ENCODE peak calls at places on chromosomes 11 and 22, in six cellular contexts. M is GM12878, G is trophoblast cell, W is transverse colon, N is left lung, T is body of pancreas. B is an unnamed sample. For H3K9me3, the result is how much of the 10 kb centered on the place peaks cover.

GRCh38 chr22:42313804-42314581 is 43.5 kb upstream of the TCF20 start:
- DNase-seq in M (no peak), G (peak), W (peak), N (no peak), T (peak), B (no peak)

GRCh38 chr11:2120359-2121100 is 18.7 kb downstream of the IGF2 start:
- DNase-seq in T (no peak), G (no peak), N (peak), M (no peak), W (no peak), B (no peak)

GRCh38 chr11:34799848-34800247 is 116.3 kb downstream of the APIP start:
- DNase-seq in G (no peak), N (no peak), T (no peak), M (no peak), W (no peak), B (no peak)

GRCh38 chr11:79007811-79008294 is 433.0 kb downstream of the TENM4 start:
- DNase-seq in G (no peak), W (no peak), M (no peak), T (no peak), N (no peak), B (no peak)

GRCh38 chr22:31346733-31347250 is 646 bp upstream of the PATZ1 start:
- DNase-seq in G (no peak), W (peak), N (peak), M (no peak), T (peak), B (peak)

GRCh38 chr22:20084547-20085413 is 4.7 kb downstream of the DGCR8 start:
- DNase-seq in N (peak), M (no peak), W (no peak), G (no peak), T (peak), B (no peak)

GRCh38 chr11:38456371-38456770 is 1858.3 kb upstream of the RAG2 start:
- DNase-seq in M (no peak), W (no peak), N (no peak), G (no peak), T (no peak), B (no peak)

GRCh38 chr11:76648061-76648460 is 22.5 kb downstream of the LRRC32 start:
- DNase-seq in W (no peak), N (no peak), T (no peak), G (no peak), M (no peak), B (no peak)

GRCh38 chr11:126469308-126469707 is 113.8 kb downstream of the ST3GAL4 start:
- DNase-seq in G (no peak), T (no peak), M (no peak), N (peak), W (no peak), B (no peak)

GRCh38 chr11:2772544-2773031 is 72.8 kb upstream of the KCNQ1OT1 start:
- DNase-seq in N (no peak), W (peak), M (no peak), G (no peak), T (peak), B (peak)

GRCh38 chr11:63931045-63931444 is 7.8 kb upstream of the NAA40 start:
- DNase-seq in M (no peak), G (no peak), N (no peak), W (no peak), T (no peak), B (no peak)

GRCh38 chr11:108901359-108901758 is 236.5 kb downstream of the DDX10 start:
- DNase-seq in T (no peak), N (no peak), G (no peak), M (no peak), W (no peak), B (no peak)

GRCh38 chr11:60265373-60266214 is 14.9 kb upstream of the MS4A4A start:
- DNase-seq in G (peak), M (peak), T (no peak), N (no peak), W (no peak), B (no peak)

GRCh38 chr11:122229611-122230386 is 113.8 kb upstream of the BLID start:
- DNase-seq in G (no peak), T (no peak), W (no peak), M (no peak), N (peak), B (no peak)

GRCh38 chr11:8786933-8787332 is 104.3 kb downstream of the RPL27A start:
- DNase-seq in G (no peak), N (no peak), W (no peak), T (no peak), M (no peak), B (no peak)

GRCh38 chr11:118217575-118217974 is 7.2 kb downstream of the JAML start:
- DNase-seq in T (no peak), W (no peak), M (no peak), N (no peak), G (no peak), B (no peak)

GRCh38 chr11:18723991-18724390 is 2.0 kb downstream of the IGSF22 start:
- DNase-seq in G (no peak), T (peak), N (no peak), W (no peak), M (no peak), B (no peak)

GRCh38 chr11:130915556-130916237 is 582 bp downstream of the SNX19 start:
- DNase-seq in W (no peak), M (no peak), G (no peak), N (no peak), T (peak), B (peak)

GRCh38 chr11:117458275-117459120 is 130.8 kb downstream of the CEP164 start:
- DNase-seq in W (no peak), G (no peak), M (no peak), N (no peak), T (no peak), B (no peak)

GRCh38 chr22:44743804-44744211 is 8.6 kb upstream of the ARHGAP8 start:
- DNase-seq in M (no peak), N (no peak), W (no peak), T (no peak), G (no peak), B (no peak)

GRCh38 chr11:70493089-70493474 is 94.8 kb downstream of the CTTN start:
- DNase-seq in G (no peak), M (no peak), N (no peak), T (no peak), W (no peak), B (no peak)
- H3K9me3 ChIP-seq in G (under half), M (under half), N (under half), T (under half), W (under half), B (under half)

GRCh38 chr11:13316528-13316961 is 39.0 kb downstream of the BMAL1 start:
- DNase-seq in W (no peak), N (no peak), G (no peak), M (no peak), T (peak), B (no peak)
- H3K9me3 ChIP-seq in W (under half), N (under half), G (under half), M (under half), T (under half), B (under half)

DNA sequence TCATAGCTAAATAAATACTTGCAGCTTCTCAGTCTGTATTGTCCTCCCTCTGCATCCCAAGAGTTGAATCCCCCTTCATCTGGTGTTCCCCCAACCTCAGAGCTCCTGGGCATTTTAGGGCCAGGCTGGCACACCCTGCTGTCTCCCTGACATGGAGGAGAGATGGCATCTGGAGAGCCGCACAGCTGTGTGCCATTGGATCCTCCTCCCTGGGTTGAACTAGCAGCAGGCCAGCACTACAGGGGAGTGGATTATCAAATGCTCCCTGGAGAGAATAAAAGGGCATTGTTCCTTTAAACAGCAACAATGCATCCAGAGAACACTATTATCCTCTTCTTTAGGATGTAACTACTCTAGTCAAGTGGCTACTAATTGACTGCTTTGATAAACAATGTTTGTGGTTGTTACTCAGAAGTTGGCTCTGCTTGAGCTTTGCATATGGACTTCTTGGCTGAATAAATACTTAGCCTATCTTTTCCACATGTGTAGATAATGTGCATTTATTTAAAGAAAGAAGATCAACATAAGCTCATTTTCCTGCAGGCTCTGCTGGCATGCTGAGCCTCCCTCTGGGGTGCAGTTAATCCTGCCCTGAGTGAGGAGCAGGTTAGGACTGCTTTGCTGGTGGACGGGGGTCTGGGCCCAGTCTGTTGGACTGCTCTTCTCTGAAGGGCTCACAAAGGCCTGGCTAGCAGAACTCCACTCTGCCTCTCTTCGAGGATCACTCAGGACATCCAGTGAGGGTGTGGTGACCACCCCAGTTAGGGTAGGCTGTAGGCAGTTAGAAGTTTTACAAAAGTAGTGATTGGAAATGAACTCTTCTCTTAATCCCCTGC is 897.2 kb downstream of the TBC1D22A start:
- DNase-seq in G (no peak), W (no peak), T (no peak), M (no peak), N (no peak), B (no peak)
- H3K9me3 ChIP-seq in G (under half), W (under half), T (under half), M (under half), N (under half), B (under half)

GRCh38 chr11:74866557-74866956 is 82.3 kb downstream of the XRRA1 start:
- DNase-seq in N (no peak), T (no peak), G (no peak), M (no peak), W (no peak), B (no peak)
- H3K9me3 ChIP-seq in N (half or more), T (half or more), G (under half), M (under half), W (half or more), B (under half)

GRCh38 chr22:47567126-47567730 is 804.8 kb downstream of the TBC1D22A start:
- DNase-seq in M (no peak), T (no peak), N (no peak), G (no peak), W (no peak), B (no peak)
- H3K9me3 ChIP-seq in M (under half), T (under half), N (under half), G (half or more), W (under half), B (under half)

GRCh38 chr22:45922661-45923060 is 54.3 kb downstream of the WNT7B start:
- DNase-seq in W (no peak), N (no peak), T (no peak), G (no peak), M (no peak), B (no peak)

GRCh38 chr22:45919504-45920286 is 57.3 kb downstream of the WNT7B start:
- DNase-seq in N (peak), G (peak), T (peak), M (no peak), W (no peak), B (no peak)

GRCh38 chr22:45923212-45923611 is 53.8 kb downstream of the WNT7B start:
- DNase-seq in T (no peak), N (no peak), G (no peak), W (no peak), M (no peak), B (no peak)

GRCh38 chr22:45923812-45924211 is 53.1 kb downstream of the WNT7B start:
- DNase-seq in W (no peak), G (no peak), T (peak), N (no peak), M (no peak), B (no peak)

DNA sequence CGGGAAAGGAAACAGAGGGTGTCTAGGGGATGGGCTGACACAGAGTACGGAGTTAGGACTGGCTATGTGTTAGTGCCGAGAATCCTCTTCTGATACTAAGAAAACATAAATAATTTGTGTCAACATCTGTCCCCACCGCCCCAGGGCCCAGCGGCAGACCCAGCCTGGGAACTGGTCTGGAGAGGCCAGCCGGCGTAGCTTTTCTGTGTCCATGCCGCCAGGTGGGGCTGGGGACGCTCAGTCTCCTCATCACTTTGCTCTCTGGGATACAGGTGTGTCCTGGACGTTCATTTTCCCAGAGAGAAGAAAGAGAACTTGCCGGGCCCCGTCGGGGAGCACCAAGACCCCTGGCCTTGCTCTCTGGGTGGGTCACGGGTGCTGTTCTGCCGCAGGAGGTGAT is 54.7 kb downstream of the WNT7B start:
- DNase-seq in W (no peak), G (no peak), N (no peak), M (no peak), T (no peak), B (no peak)
- H3K9me3 ChIP-seq in W (under half), G (under half), N (under half), M (under half), T (under half), B (under half)

GRCh38 chr11:70854891-70855556 is 397.4 kb downstream of the SHANK2 start:
- DNase-seq in M (no peak), T (peak), G (no peak), N (no peak), W (no peak), B (no peak)

GRCh38 chr11:70851907-70852306 is 400.5 kb downstream of the SHANK2 start:
- DNase-seq in M (no peak), W (no peak), T (no peak), N (no peak), G (no peak), B (no peak)

GRCh38 chr11:70851308-70851707 is 401.1 kb downstream of the SHANK2 start:
- DNase-seq in N (no peak), M (no peak), W (no peak), T (no peak), G (no peak), B (no peak)

GRCh38 chr11:70854201-70854600 is 398.2 kb downstream of the SHANK2 start:
- DNase-seq in G (no peak), W (no peak), N (no peak), T (no peak), M (no peak), B (no peak)

GRCh38 chr11:70853103-70853830 is 399.1 kb downstream of the SHANK2 start:
- DNase-seq in N (no peak), W (no peak), G (no peak), M (no peak), T (no peak), B (no peak)
- H3K9me3 ChIP-seq in N (under half), W (under half), G (under half), M (under half), T (under half), B (under half)

GRCh38 chr11:99519095-99519494 is 498.3 kb downstream of the CNTN5 start:
- DNase-seq in T (no peak), M (no peak), G (no peak), W (no peak), N (no peak), B (no peak)
- H3K9me3 ChIP-seq in T (under half), M (under half), G (under half), W (under half), N (under half), B (under half)

DNA sequence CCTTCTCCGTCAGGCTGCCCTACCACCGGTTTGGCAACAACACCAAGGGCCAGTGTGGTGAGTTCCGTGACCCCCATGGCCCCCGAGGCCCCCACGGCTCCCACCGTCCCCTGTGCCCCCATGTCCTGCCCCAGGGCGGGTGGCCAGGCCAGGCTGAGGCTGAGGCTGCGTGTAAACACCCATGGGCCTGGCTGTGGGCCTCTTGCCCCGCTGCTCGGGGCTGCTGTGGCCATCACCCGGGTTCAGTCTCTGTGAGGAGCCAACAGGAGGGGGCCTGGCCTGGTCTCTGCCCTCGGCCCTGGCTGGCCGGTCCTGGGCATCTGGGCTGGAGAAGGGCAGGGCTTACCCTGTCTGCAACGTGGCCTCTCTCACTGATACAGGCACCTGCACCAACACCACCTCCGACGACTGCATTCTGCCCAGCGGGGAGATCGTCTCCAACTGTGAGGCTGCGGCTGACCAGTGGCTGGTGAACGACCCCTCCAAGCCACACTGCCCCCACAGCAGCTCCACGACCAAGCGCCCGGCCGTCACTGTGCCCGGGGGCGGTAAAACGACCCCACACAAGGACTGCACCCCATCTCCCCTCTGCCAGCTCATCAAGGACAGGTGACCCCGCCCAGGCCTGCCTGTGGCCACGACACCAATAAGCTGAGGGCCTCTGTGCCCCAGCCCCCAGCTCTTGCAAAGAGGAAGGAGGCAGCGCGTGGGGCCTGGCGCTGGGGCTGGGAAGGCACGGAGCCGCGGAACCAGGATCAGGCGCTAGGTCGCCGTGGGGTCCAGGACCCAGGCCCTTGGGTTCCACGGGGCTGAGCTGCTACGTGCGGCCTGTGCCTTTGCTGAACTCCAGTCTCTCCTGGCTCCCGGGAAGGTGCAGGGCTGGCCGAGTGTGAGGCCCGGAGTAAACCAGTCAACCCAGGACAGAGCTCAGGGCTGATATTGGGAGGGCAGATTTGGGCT is 29.0 kb downstream of the MUC2 start:
- DNase-seq in W (no peak), G (no peak), N (peak), T (no peak), M (no peak), B (no peak)
- H3K9me3 ChIP-seq in W (under half), G (half or more), N (under half), T (under half), M (under half), B (under half)

DNA sequence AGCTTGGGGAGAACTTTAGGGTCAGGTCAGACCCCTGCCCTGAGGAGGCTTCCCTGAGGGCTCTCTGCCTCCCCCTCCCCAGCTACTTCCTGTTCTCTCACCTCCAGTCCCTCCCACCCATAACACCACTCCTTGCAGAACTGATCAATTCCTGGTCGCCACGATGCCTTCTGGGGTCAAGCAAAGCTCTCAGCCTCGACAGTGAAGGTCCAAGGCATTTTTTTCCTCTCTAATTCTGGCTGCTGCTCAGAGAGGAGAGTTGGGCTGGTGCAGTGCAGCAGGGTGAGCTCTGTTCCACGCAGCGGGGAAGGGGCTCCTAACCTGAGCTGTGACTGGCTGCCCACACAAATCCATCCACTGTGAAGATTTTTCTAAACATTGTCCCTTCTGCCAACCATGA is 628.4 kb downstream of the BRD1 start:
- DNase-seq in T (no peak), W (no peak), N (no peak), M (no peak), G (no peak), B (no peak)
- H3K9me3 ChIP-seq in T (under half), W (under half), N (under half), M (under half), G (under half), B (under half)